ENCODE peak calls at places on chromosome 14, in eight cellular contexts. S, O, Z, V, I, W, D and R are unnamed samples.
A peak's percentile ranks its signal among the peaks of the same experiment; 100 is the strongest.

GRCh38 chr14:60272177-60272576 is 23.2 kb downstream of the PPM1A start:
- DNase-seq in V (no peak), W (no peak), Z (no peak), I (no peak), O (no peak), S (no peak), D (no peak), R (no peak)

GRCh38 chr14:71933026-71933587 is 878 bp downstream of the RGS6 start:
- DNase-seq in V (no peak), D (peak; percentile 10), W (no peak), S (no peak), Z (no peak), I (no peak), O (peak; percentile 32), R (no peak)

GRCh38 chr14:21191809-21192446 is 36.1 kb upstream of the OR5AU1 start:
- DNase-seq in D (peak; percentile 66), S (peak; percentile 68), I (peak; percentile 76), O (peak; percentile 43), W (peak; percentile 36), Z (peak; percentile 43), V (peak; percentile 81), R (peak; percentile 83)

GRCh38 chr14:94081386-94081820 is 293 bp downstream of the IFI27L1 start:
- DNase-seq in I (no peak), O (no peak), V (no peak), S (no peak), Z (no peak), W (no peak), D (peak; percentile 55), R (no peak)

GRCh38 chr14:39060818-39061437 is 42.1 kb downstream of the SEC23A start:
- DNase-seq in Z (no peak), W (no peak), S (no peak), I (no peak), V (no peak), D (no peak), O (no peak), R (no peak)

GRCh38 chr14:68458840-68459469 is 333.9 kb downstream of the ZFP36L1 start:
- DNase-seq in S (no peak), W (no peak), D (peak; percentile 75), I (peak; percentile 45), V (peak; percentile 76), O (no peak), Z (peak; percentile 42), R (peak; percentile 53)

GRCh38 chr14:102255401-102256190 is 49.4 kb downstream of the MOK start:
- DNase-seq in W (no peak), V (no peak), D (peak; percentile 78), I (peak; percentile 31), O (no peak), Z (peak; percentile 34), S (no peak), R (peak; percentile 64)

GRCh38 chr14:92317511-92317910 is 5.5 kb upstream of the SLC24A4 start:
- DNase-seq in W (no peak), D (peak; percentile 38), I (no peak), V (no peak), Z (no peak), O (no peak), S (no peak), R (no peak)

GRCh38 chr14:36659822-36660735 is 1.6 kb upstream of the PAX9 start:
- DNase-seq in V (peak; percentile 45), W (no peak), D (no peak), O (no peak), I (no peak), Z (no peak), S (no peak), R (no peak)

GRCh38 chr14:67357583-67358354 is 1.8 kb downstream of the ATP6V1D start:
- DNase-seq in V (no peak), W (no peak), D (peak; percentile 52), S (no peak), Z (no peak), O (no peak), I (no peak), R (no peak)

GRCh38 chr14:92556255-92556741 is 42.7 kb downstream of the RIN3 start:
- DNase-seq in I (no peak), V (no peak), S (no peak), D (no peak), Z (no peak), O (no peak), W (no peak), R (no peak)

GRCh38 chr14:36518586-36519430 is 1.2 kb downstream of the NKX2-1 start:
- DNase-seq in O (no peak), V (no peak), I (no peak), D (no peak), W (no peak), Z (no peak), S (no peak), R (no peak)

GRCh38 chr14:90649096-90649495 is 167.1 kb downstream of the TTC7B start:
- DNase-seq in Z (no peak), V (no peak), S (no peak), D (no peak), I (no peak), W (no peak), O (no peak), R (no peak)

GRCh38 chr14:65574611-65575010 is 162.1 kb downstream of the FUT8 start:
- DNase-seq in S (no peak), O (no peak), I (no peak), D (no peak), Z (no peak), V (no peak), W (no peak), R (no peak)

GRCh38 chr14:63275611-63276010 is 43.1 kb downstream of the GPHB5 start:
- DNase-seq in S (no peak), W (no peak), O (no peak), Z (no peak), D (no peak), V (no peak), I (no peak), R (no peak)

GRCh38 chr14:80403036-80403435 is 191.7 kb upstream of the DIO2 start:
- DNase-seq in O (no peak), Z (no peak), S (no peak), D (no peak), W (no peak), V (no peak), I (no peak), R (no peak)

GRCh38 chr14:93733231-93733630 is 55.1 kb downstream of the PRIMA1 start:
- DNase-seq in D (no peak), I (no peak), S (no peak), W (no peak), O (no peak), V (peak; percentile 29), Z (no peak), R (no peak)

GRCh38 chr14:20652996-20653975 is 11.8 kb upstream of the OR6S1 start:
- DNase-seq in I (no peak), W (no peak), Z (peak; percentile 23), V (no peak), S (no peak), D (peak; percentile 84), O (no peak), R (no peak)

GRCh38 chr14:54147285-54147684 is 190.7 kb upstream of the BMP4 start:
- DNase-seq in Z (no peak), V (no peak), I (peak; percentile 15), O (no peak), D (peak; percentile 82), S (no peak), W (no peak), R (no peak)

GRCh38 chr14:101018561-101019290 is 115.2 kb upstream of the RTL1 start:
- DNase-seq in D (no peak), O (no peak), I (no peak), V (no peak), W (no peak), Z (no peak), S (no peak), R (no peak)

GRCh38 chr14:90517431-90517841 is 120.6 kb downstream of the CALM1 start:
- DNase-seq in Z (no peak), I (no peak), W (no peak), S (no peak), D (no peak), O (no peak), V (no peak), R (no peak)

GRCh38 chr14:51328089-51328941 is 88.3 kb downstream of the TMX1 start:
- DNase-seq in S (no peak), Z (peak; percentile 67), D (peak; percentile 70), V (no peak), I (no peak), O (peak; percentile 2), W (peak; percentile 2), R (peak; percentile 24)

GRCh38 chr14:100428727-100429126 is 105.6 kb downstream of the SLC25A47 start:
- DNase-seq in O (no peak), Z (no peak), V (no peak), I (no peak), S (no peak), W (no peak), D (peak; percentile 72), R (no peak)

GRCh38 chr14:51035611-51036192 is 59.2 kb downstream of the TRIM9 start:
- DNase-seq in Z (no peak), D (peak; percentile 35), O (no peak), I (no peak), V (no peak), W (no peak), S (no peak), R (no peak)

GRCh38 chr14:101719045-101719645 is 42.4 kb upstream of the PPP2R5C start:
- DNase-seq in S (no peak), W (no peak), I (no peak), Z (no peak), O (no peak), D (no peak), V (no peak), R (no peak)

GRCh38 chr14:74271365-74271764 is 31.4 kb downstream of the ABCD4 start:
- DNase-seq in S (no peak), V (no peak), O (no peak), Z (no peak), I (no peak), W (no peak), D (no peak), R (no peak)

GRCh38 chr14:105021656-105022275 is 883 bp upstream of the CDCA4 start:
- DNase-seq in W (peak; percentile 25), V (no peak), D (peak; percentile 70), I (no peak), S (no peak), Z (peak; percentile 54), O (no peak), R (no peak)

GRCh38 chr14:23163830-23164229 is 19.6 kb downstream of the SLC7A8 start:
- DNase-seq in S (no peak), V (no peak), O (no peak), Z (no peak), D (no peak), W (no peak), I (no peak), R (no peak)

GRCh38 chr14:60095781-60096450 is 4.2 kb downstream of the PCNX4 start:
- DNase-seq in Z (no peak), W (no peak), I (no peak), D (peak; percentile 93), S (no peak), V (no peak), O (no peak), R (no peak)

GRCh38 chr14:20603813-20604212 is 12.6 kb upstream of the RNASE12 start:
- DNase-seq in Z (no peak), D (no peak), V (no peak), S (no peak), O (no peak), W (no peak), I (no peak), R (no peak)

GRCh38 chr14:91927216-91927615 is 20.3 kb downstream of the FBLN5 start:
- DNase-seq in O (no peak), W (no peak), V (no peak), Z (no peak), D (no peak), S (no peak), I (no peak), R (no peak)

GRCh38 chr14:51653096-51653814 is 1.5 kb downstream of the FRMD6 start:
- DNase-seq in D (peak; percentile 83), I (no peak), S (no peak), W (no peak), V (no peak), O (no peak), Z (no peak), R (no peak)

GRCh38 chr14:69543341-69544249 is 31.1 kb downstream of the CCDC177 start:
- DNase-seq in V (no peak), W (no peak), O (peak; percentile 59), D (peak; percentile 98), Z (peak; percentile 21), S (peak; percentile 5), I (no peak), R (peak; percentile 70)